ENCODE peak calls at places on chromosomes 1 and 21, in five cellular contexts. O is HFF-Myc, R is G401, V is GM04504, H is NCI-H1417. B is an unnamed sample.

GRCh38 chr1:70220517-70221240 is 501 bp upstream of the SRSF11 start:
- DNase-seq in O (no peak), R (no peak), V (no peak), H (no peak), B (no peak)

GRCh38 chr21:34877485-34878128 is 171.5 kb downstream of the RUNX1 start:
- DNase-seq in O (no peak), R (no peak), V (no peak), H (no peak), B (no peak)

GRCh38 chr1:234975122-234975940 is 153.3 kb downstream of the TOMM20 start:
- DNase-seq in O (peak), R (no peak), V (peak), H (peak), B (peak)

GRCh38 chr1:112704908-112705627 is 1.9 kb downstream of the RHOC start:
- DNase-seq in O (peak), R (peak), V (peak), H (peak), B (peak)

GRCh38 chr1:40187399-40187798 is 26.2 kb downstream of the RLF start:
- DNase-seq in O (no peak), R (no peak), V (no peak), H (no peak), B (no peak)

GRCh38 chr1:154407866-154408777 is 3.0 kb downstream of the IL6R start:
- DNase-seq in O (no peak), R (no peak), V (no peak), H (no peak), B (no peak)

GRCh38 chr1:44221793-44222192 is 8.5 kb downstream of the DMAP1 start:
- DNase-seq in O (no peak), R (no peak), V (no peak), H (no peak), B (no peak)

GRCh38 chr1:165666152-165666551 is 32.2 kb downstream of the ALDH9A1 start:
- DNase-seq in O (no peak), R (no peak), V (peak), H (peak), B (peak)

GRCh38 chr1:157132111-157132510 is 6.1 kb downstream of the ETV3 start:
- DNase-seq in O (no peak), R (no peak), V (no peak), H (no peak), B (no peak)

GRCh38 chr21:34878940-34879339 is 170.2 kb downstream of the RUNX1 start:
- DNase-seq in O (no peak), R (no peak), V (no peak), H (peak), B (no peak)

GRCh38 chr1:86765073-86765472 is 60.7 kb downstream of the SH3GLB1 start:
- DNase-seq in O (no peak), R (no peak), V (no peak), H (peak), B (no peak)

GRCh38 chr1:46446646-46447498 is 42.8 kb upstream of the DMBX1 start:
- DNase-seq in O (peak), R (peak), V (peak), H (peak), B (peak)

GRCh38 chr1:114677691-114678090 is 7.8 kb upstream of the DENND2C start:
- DNase-seq in O (no peak), R (no peak), V (no peak), H (no peak), B (no peak)

GRCh38 chr1:15691434-15692032 is 7.4 kb downstream of the PLEKHM2 start:
- DNase-seq in O (no peak), R (peak), V (no peak), H (no peak), B (no peak)

GRCh38 chr1:107877092-107877491 is 87.9 kb downstream of the VAV3 start:
- DNase-seq in O (no peak), R (no peak), V (peak), H (no peak), B (peak)

GRCh38 chr1:89721351-89721750 is 88.4 kb downstream of the LRRC8C start:
- DNase-seq in O (peak), R (no peak), V (no peak), H (no peak), B (no peak)

GRCh38 chr1:76428027-76428426 is 353.5 kb downstream of the ST6GALNAC3 start:
- DNase-seq in O (no peak), R (no peak), V (no peak), H (no peak), B (no peak)

GRCh38 chr1:96722161-96722908 is 751 bp downstream of the PTBP2 start:
- DNase-seq in O (no peak), R (peak), V (peak), H (peak), B (peak)

GRCh38 chr1:108663074-108663473 is 2.2 kb upstream of the HENMT1 start:
- DNase-seq in O (no peak), R (peak), V (no peak), H (no peak), B (no peak)

GRCh38 chr21:40840441-40840840 is 6.5 kb downstream of the DSCAM start:
- DNase-seq in O (no peak), R (no peak), V (no peak), H (no peak), B (no peak)

GRCh38 chr1:17831619-17832018 is 76.5 kb downstream of the ACTL8 start:
- DNase-seq in O (peak), R (no peak), V (peak), H (no peak), B (peak)

GRCh38 chr1:229753764-229754553 is 127.9 kb downstream of the URB2 start:
- DNase-seq in O (no peak), R (no peak), V (no peak), H (no peak), B (no peak)

GRCh38 chr1:214445846-214446614 is 105.4 kb downstream of the PTPN14 start:
- DNase-seq in O (peak), R (no peak), V (peak), H (no peak), B (peak)

GRCh38 chr21:33897098-33897497 is 18.5 kb downstream of the ATP5PO start:
- DNase-seq in O (no peak), R (no peak), V (no peak), H (no peak), B (no peak)

GRCh38 chr1:220888665-220888986 is 9.4 kb downstream of the HLX start:
- DNase-seq in O (no peak), R (no peak), V (no peak), H (no peak), B (no peak)

GRCh38 chr1:172815740-172816139 is 156.8 kb downstream of the FASLG start:
- DNase-seq in O (no peak), R (no peak), V (no peak), H (no peak), B (no peak)

GRCh38 chr1:156104065-156104810 is 10.3 kb upstream of the LMNA start:
- DNase-seq in O (peak), R (no peak), V (peak), H (no peak), B (peak)

GRCh38 chr1:32984090-32984828 is 19.6 kb upstream of the RNF19B start:
- DNase-seq in O (no peak), R (no peak), V (peak), H (no peak), B (peak)

GRCh38 chr1:230067871-230068814 is 1.1 kb downstream of the GALNT2 start:
- DNase-seq in O (no peak), R (peak), V (no peak), H (no peak), B (no peak)

GRCh38 chr1:155177918-155178281 is 4.3 kb downstream of the TRIM46 start:
- DNase-seq in O (no peak), R (no peak), V (no peak), H (no peak), B (no peak)

GRCh38 chr1:156691665-156692408 is 13.5 kb downstream of the CRABP2 start:
- DNase-seq in O (no peak), R (no peak), V (no peak), H (no peak), B (no peak)

GRCh38 chr1:150661156-150661555 is 31.7 kb upstream of the ENSA start:
- DNase-seq in O (no peak), R (no peak), V (no peak), H (no peak), B (no peak)